ENCODE peak calls at places on chromosomes 5 and 9, in seven cellular contexts. X, E, W, S, M, A and Y are unnamed samples.

GRCh38 chr5:111142932-111143331 is 50.8 kb downstream of the WDR36 start:
- DNase-seq in X (no peak), E (no peak), W (peak), S (no peak), M (no peak), A (no peak), Y (no peak)

GRCh38 chr5:89584339-89584956 is 701.5 kb upstream of the MEF2C start:
- DNase-seq in X (no peak), E (no peak), W (peak), S (no peak), M (no peak), A (no peak), Y (no peak)

GRCh38 chr9:133677126-133678010 is 41.2 kb downstream of the DBH start:
- DNase-seq in X (peak), E (no peak), W (no peak), S (peak), M (no peak), A (no peak), Y (no peak)

GRCh38 chr5:140240987-140241706 is 61.8 kb downstream of the PFDN1 start:
- DNase-seq in X (no peak), E (no peak), W (peak), S (no peak), M (peak), A (peak), Y (no peak)

GRCh38 chr9:5626727-5627634 is 1.9 kb upstream of the RIC1 start:
- DNase-seq in X (no peak), E (peak), W (no peak), S (peak), M (no peak), A (no peak), Y (no peak)

GRCh38 chr5:96789794-96790193 is 18.0 kb downstream of the ERAP1 start:
- DNase-seq in X (no peak), E (no peak), W (no peak), S (no peak), M (no peak), A (no peak), Y (no peak)

GRCh38 chr5:31361234-31361633 is 167.7 kb downstream of the CDH6 start:
- DNase-seq in X (no peak), E (no peak), W (peak), S (no peak), M (no peak), A (no peak), Y (no peak)

GRCh38 chr5:44189255-44189654 is 200.0 kb downstream of the FGF10 start:
- DNase-seq in X (no peak), E (no peak), W (no peak), S (no peak), M (no peak), A (no peak), Y (no peak)

GRCh38 chr9:107635137-107635802 is 145.7 kb upstream of the KLF4 start:
- DNase-seq in X (no peak), E (no peak), W (peak), S (no peak), M (no peak), A (no peak), Y (no peak)

GRCh38 chr5:53376853-53377252 is 103.6 kb upstream of the FST start:
- DNase-seq in X (no peak), E (no peak), W (no peak), S (no peak), M (no peak), A (no peak), Y (no peak)

GRCh38 chr5:162323471-162323870 is 255.9 kb downstream of the GABRG2 start:
- DNase-seq in X (no peak), E (no peak), W (peak), S (no peak), M (no peak), A (no peak), Y (no peak)

GRCh38 chr5:65030056-65030455 is 261.3 kb downstream of the CWC27 start:
- DNase-seq in X (no peak), E (no peak), W (no peak), S (no peak), M (no peak), A (no peak), Y (no peak)

GRCh38 chr5:132190161-132190817 is 37.4 kb downstream of the P4HA2 start:
- DNase-seq in X (no peak), E (no peak), W (peak), S (no peak), M (peak), A (no peak), Y (no peak)

GRCh38 chr5:157348049-157348400 is 82.1 kb downstream of the CYFIP2 start:
- DNase-seq in X (no peak), E (no peak), W (no peak), S (no peak), M (no peak), A (no peak), Y (no peak)

GRCh38 chr5:32852535-32852934 is 141.4 kb downstream of the NPR3 start:
- DNase-seq in X (no peak), E (no peak), W (peak), S (no peak), M (peak), A (peak), Y (no peak)

GRCh38 chr9:69307446-69308216 is 17.4 kb upstream of the ENTREP1 start:
- DNase-seq in X (no peak), E (no peak), W (no peak), S (no peak), M (peak), A (no peak), Y (no peak)

GRCh38 chr9:105320568-105320967 is 76.1 kb downstream of the SLC44A1 start:
- DNase-seq in X (no peak), E (no peak), W (no peak), S (no peak), M (no peak), A (no peak), Y (no peak)

GRCh38 chr5:1439388-1440097 is 5.7 kb downstream of the SLC6A3 start:
- DNase-seq in X (no peak), E (no peak), W (no peak), S (no peak), M (no peak), A (no peak), Y (no peak)

GRCh38 chr5:80300125-80300524 is 19.7 kb upstream of the SPZ1 start:
- DNase-seq in X (no peak), E (no peak), W (no peak), S (no peak), M (no peak), A (no peak), Y (no peak)

GRCh38 chr5:135204151-135204600 is 170.1 kb upstream of the PITX1 start:
- DNase-seq in X (no peak), E (no peak), W (peak), S (no peak), M (peak), A (no peak), Y (no peak)